ENCODE peak calls at places on chromosomes 3 and 15, in seven cellular contexts. R is A549, G is gastrocnemius medialis, E is body of pancreas, J is lower leg skin, I is breast epithelium, U is heart left ventricle. S is an unnamed sample.
A peak's percentile ranks its signal among the peaks of the same experiment; 100 is the strongest.

GRCh38 chr3:168213920-168214319 is 118.2 kb upstream of the GOLIM4 start:
- DNase-seq in I (no peak), J (no peak), G (no peak), U (no peak), E (no peak), R (no peak), S (no peak)

GRCh38 chr3:119716998-119717397 is 14.2 kb downstream of the CFAP91 start:
- DNase-seq in R (no peak), J (no peak), U (no peak), I (no peak), G (no peak), E (peak; percentile 89), S (no peak)

GRCh38 chr15:48413304-48413703 is 82.1 kb downstream of the DUT start:
- DNase-seq in G (peak; percentile 52), U (peak; percentile 31), R (no peak), I (no peak), J (peak; percentile 49), E (no peak), S (no peak)

GRCh38 chr15:78100886-78101285 is 8.5 kb downstream of the SH2D7 start:
- DNase-seq in E (no peak), G (no peak), I (no peak), J (no peak), U (no peak), R (no peak), S (no peak)

GRCh38 chr3:180306691-180307090 is 270.0 kb upstream of the PEX5L start:
- DNase-seq in E (peak; percentile 69), G (no peak), U (no peak), I (no peak), J (no peak), R (no peak), S (no peak)

GRCh38 chr3:120427201-120427600 is 23.6 kb downstream of the FSTL1 start:
- DNase-seq in E (no peak), G (no peak), U (no peak), J (no peak), I (no peak), R (no peak), S (no peak)

GRCh38 chr15:48537277-48538113 is 108.0 kb downstream of the FBN1 start:
- DNase-seq in R (no peak), J (no peak), G (no peak), I (no peak), E (no peak), U (no peak), S (no peak)

GRCh38 chr3:126516936-126517290 is 660 bp downstream of the UROC1 start:
- DNase-seq in E (no peak), I (no peak), J (no peak), G (no peak), U (no peak), R (no peak), S (no peak)

GRCh38 chr3:58471025-58471887 is 20.6 kb upstream of the KCTD6 start:
- DNase-seq in G (peak; percentile 43), R (peak; percentile 91), J (peak; percentile 54), U (no peak), E (peak; percentile 84), I (no peak), S (peak; percentile 94)

GRCh38 chr3:35645189-35645588 is 5.9 kb downstream of the ARPP21 start:
- DNase-seq in E (no peak), U (no peak), G (no peak), J (no peak), R (no peak), I (no peak), S (no peak)

GRCh38 chr3:160562952-160563351 is 2.4 kb downstream of the KPNA4 start:
- DNase-seq in E (no peak), J (no peak), R (no peak), G (no peak), U (no peak), I (no peak), S (no peak)

GRCh38 chr15:38699633-38700230 is 135.1 kb upstream of the RASGRP1 start:
- DNase-seq in U (peak; percentile 34), G (peak; percentile 17), R (peak; percentile 50), E (peak; percentile 76), J (peak; percentile 52), I (peak; percentile 55), S (peak; percentile 76)

GRCh38 chr3:127475364-127475763 is 115.2 kb downstream of the TPRA1 start:
- DNase-seq in I (no peak), R (no peak), E (no peak), U (no peak), J (no peak), G (no peak), S (no peak)

GRCh38 chr15:59301527-59301926 is 71.1 kb downstream of the MYO1E start:
- DNase-seq in R (no peak), J (no peak), G (no peak), U (no peak), I (no peak), E (no peak), S (no peak)

GRCh38 chr15:32683906-32684584 is 33.8 kb upstream of the GREM1 start:
- DNase-seq in J (peak; percentile 48), R (no peak), U (no peak), E (peak; percentile 30), I (no peak), G (no peak), S (peak; percentile 52)

GRCh38 chr3:117526485-117527079 is 817.0 kb downstream of the TUSC7 start:
- DNase-seq in R (no peak), G (no peak), E (peak; percentile 56), U (no peak), J (no peak), I (no peak), S (peak; percentile 27)

GRCh38 chr3:127234784-127235183 is 41.9 kb downstream of the PRR23E start:
- DNase-seq in I (no peak), U (no peak), G (no peak), E (no peak), R (no peak), J (no peak), S (no peak)

GRCh38 chr3:125141596-125142417 is 70.7 kb downstream of the SLC12A8 start:
- DNase-seq in U (peak; percentile 88), R (no peak), J (no peak), I (peak; percentile 68), E (peak; percentile 60), G (peak; percentile 33), S (peak; percentile 69)

GRCh38 chr3:108830991-108831390 is 8.4 kb downstream of the TRAT1 start:
- DNase-seq in G (no peak), E (no peak), J (no peak), U (no peak), I (no peak), R (no peak), S (no peak)

GRCh38 chr15:76181705-76182107 is 121.9 kb downstream of the TMEM266 start:
- DNase-seq in J (no peak), R (no peak), U (no peak), G (no peak), E (no peak), I (no peak), S (no peak)

GRCh38 chr3:160566499-160566898 is 1.1 kb upstream of the KPNA4 start:
- DNase-seq in E (no peak), J (no peak), I (no peak), G (no peak), U (no peak), R (no peak), S (no peak)

GRCh38 chr3:7728566-7729519 is 772.8 kb upstream of the LMCD1 start:
- DNase-seq in J (no peak), I (no peak), E (no peak), R (no peak), U (no peak), G (no peak), S (no peak)

GRCh38 chr15:75929799-75930565 is 26.3 kb downstream of the FBXO22 start:
- DNase-seq in I (no peak), E (no peak), G (no peak), U (no peak), R (no peak), J (no peak), S (no peak)

GRCh38 chr3:142950972-142951371 is 12.5 kb downstream of the PAQR9 start:
- DNase-seq in R (no peak), G (no peak), I (no peak), J (no peak), U (no peak), E (no peak), S (no peak)

GRCh38 chr3:108159865-108160264 is 62.4 kb downstream of the IFT57 start:
- DNase-seq in G (no peak), R (no peak), U (no peak), J (no peak), E (no peak), I (no peak), S (no peak)

GRCh38 chr15:51759557-51760070 is 8.2 kb downstream of the TMOD2 start:
- DNase-seq in U (peak; percentile 83), I (no peak), R (no peak), G (peak; percentile 21), J (no peak), E (peak; percentile 65), S (peak; percentile 54)

GRCh38 chr3:161197855-161198836 is 23.0 kb upstream of the NMD3 start:
- DNase-seq in E (no peak), G (no peak), J (no peak), I (no peak), R (no peak), U (no peak), S (no peak)

GRCh38 chr3:31890007-31890406 is 91.1 kb downstream of the OSBPL10 start:
- DNase-seq in J (no peak), R (no peak), E (no peak), G (no peak), I (no peak), U (no peak), S (no peak)

GRCh38 chr3:129182390-129183180 is 1.1 kb downstream of the CNBP start:
- DNase-seq in E (no peak), R (no peak), J (no peak), I (no peak), U (no peak), G (no peak), S (peak; percentile 69)
- TF ChIP-seq POLR2A in E (no peak), R (no peak), J (no peak), I (no peak), U (no peak), G (no peak), S (no peak)

GRCh38 chr15:68631621-68632051 is 52.8 kb downstream of the CORO2B start:
- DNase-seq in G (no peak), R (no peak), U (peak; percentile 63), I (no peak), E (peak; percentile 51), J (no peak), S (no peak)
- TF ChIP-seq CTCF in G (no peak), R (no peak), U (peak; percentile 7), I (no peak), E (no peak), J (no peak), S (no peak)

DNA sequence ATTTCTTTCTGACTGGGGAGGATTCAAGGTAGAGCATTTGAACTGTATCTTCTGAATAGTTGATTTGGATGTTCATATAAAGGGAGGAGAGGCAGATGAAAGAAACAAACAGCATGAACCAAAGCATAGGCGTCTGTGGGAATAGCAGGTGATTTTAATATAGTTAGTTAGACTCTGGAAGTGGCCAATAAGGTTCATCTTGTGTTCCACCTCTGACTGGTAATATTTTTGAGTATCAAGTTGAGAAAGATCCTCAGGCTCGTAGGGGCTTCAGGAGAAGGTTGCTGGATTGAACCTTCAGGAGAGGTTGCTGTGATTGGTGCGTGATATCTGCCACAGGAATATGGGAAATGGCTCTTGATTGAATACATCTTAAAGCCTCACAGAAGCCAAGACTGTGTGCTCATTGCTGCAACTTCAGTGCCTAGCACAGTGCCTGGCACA is 12.7 kb downstream of the NFKBIZ start:
- DNase-seq in I (no peak), J (no peak), U (no peak), G (no peak), R (no peak), E (no peak), S (no peak)
- TF ChIP-seq POLR2A in I (no peak), J (no peak), U (no peak), G (no peak), R (no peak), E (no peak), S (no peak)

GRCh38 chr3:42600958-42601675 is 631 bp downstream of the NKTR start:
- DNase-seq in U (peak; percentile 67), E (peak; percentile 64), G (peak; percentile 62), I (peak; percentile 65), R (peak; percentile 16), J (peak; percentile 75), S (peak; percentile 86)
- TF ChIP-seq CTCF in U (no peak), E (peak; percentile 29), G (peak; percentile 39), I (peak; percentile 44), R (no peak), J (no peak), S (no peak)

S was measured in NB4.